ENCODE peak calls at places on chromosomes 16 and 17, in six cellular contexts. V is RPMI7951; Y is stimulated activated effector memory CD8-positive, alpha-beta T cell treated with anti-CD3 and anti-CD28 coated beads, Interleukin-12 subunit alpha, Interleukin-12 subunit beta, amount 100 ng/mL, for 72 hours; C is activated CD8-positive, alpha-beta memory T cell treated with anti-CD3 and anti-CD28 coated beads for 48 hours; R is foreskin fibroblast; E is HL-60. L is an unnamed sample.

GRCh38 chr17:42179911-42180410 is 981 bp downstream of the KCNH4 start:
- DNase-seq in C (no peak), R (no peak), V (peak), E (peak), Y (no peak), L (no peak)

GRCh38 chr17:38569701-38570512 is 35.8 kb downstream of the SRCIN1 start:
- DNase-seq in V (no peak), E (no peak), C (no peak), Y (no peak), R (no peak), L (no peak)

GRCh38 chr16:4409081-4409932 is 7.1 kb downstream of the CORO7 start:
- DNase-seq in Y (no peak), V (no peak), E (no peak), C (no peak), R (no peak), L (no peak)

GRCh38 chr16:88700636-88701482 is 5.3 kb downstream of the RNF166 start:
- DNase-seq in V (peak), C (peak), R (peak), E (peak), Y (peak), L (peak)

GRCh38 chr17:79113699-79114098 is 39.1 kb downstream of the ENGASE start:
- DNase-seq in V (no peak), E (no peak), Y (no peak), C (no peak), R (no peak), L (no peak)

GRCh38 chr17:79393358-79394038 is 217.4 kb downstream of the RBFOX3 start:
- DNase-seq in E (peak), C (peak), Y (peak), V (peak), R (peak), L (peak)

GRCh38 chr16:47037396-47037745 is 63.9 kb upstream of the DNAJA2 start:
- DNase-seq in R (no peak), C (no peak), E (peak), Y (no peak), V (peak), L (peak)

GRCh38 chr17:45298546-45299285 is 18.1 kb downstream of the MAP3K14 start:
- DNase-seq in Y (no peak), E (no peak), V (peak), C (no peak), R (no peak), L (no peak)

GRCh38 chr17:49969794-49970389 is 902 bp downstream of the DLX4 start:
- DNase-seq in E (no peak), Y (no peak), C (no peak), V (no peak), R (no peak), L (no peak)

GRCh38 chr17:78822552-78822951 is 18.1 kb downstream of the USP36 start:
- DNase-seq in R (peak), V (peak), C (no peak), E (no peak), Y (no peak), L (no peak)

GRCh38 chr17:9306086-9306485 is 269.5 kb downstream of the STX8 start:
- DNase-seq in E (no peak), C (no peak), R (no peak), V (no peak), Y (no peak), L (no peak)

GRCh38 chr17:13520899-13521572 is 80.7 kb downstream of the HS3ST3A1 start:
- DNase-seq in Y (no peak), R (peak), V (peak), E (no peak), C (no peak), L (no peak)

GRCh38 chr16:84513111-84514065 is 8.9 kb upstream of the MEAK7 start:
- DNase-seq in E (no peak), C (no peak), Y (no peak), R (no peak), V (peak), L (no peak)

GRCh38 chr16:48393843-48394703 is 8.9 kb upstream of the SIAH1 start:
- DNase-seq in R (peak), V (no peak), C (no peak), Y (no peak), E (no peak), L (no peak)

GRCh38 chr16:51888021-51888420 is 658.9 kb downstream of the TOX3 start:
- DNase-seq in V (peak), Y (no peak), R (peak), E (no peak), C (no peak), L (no peak)

GRCh38 chr16:68356919-68357286 is 46.1 kb downstream of the PRMT7 start:
- DNase-seq in Y (no peak), E (no peak), C (no peak), R (no peak), V (no peak), L (no peak)

GRCh38 chr17:42537156-42537805 is 1.2 kb downstream of the NAGLU start:
- DNase-seq in V (no peak), E (no peak), Y (no peak), R (no peak), C (no peak), L (no peak)

GRCh38 chr17:39365252-39365651 is 36.2 kb downstream of the FBXL20 start:
- DNase-seq in E (no peak), V (no peak), C (no peak), R (peak), Y (no peak), L (no peak)

GRCh38 chr17:16928406-16929280 is 43.3 kb downstream of the TNFRSF13B start:
- DNase-seq in C (no peak), R (no peak), E (no peak), V (no peak), Y (no peak), L (no peak)

GRCh38 chr16:89325861-89326471 is 108.5 kb downstream of the ZNF778 start:
- DNase-seq in E (peak), Y (no peak), C (no peak), R (peak), V (peak), L (no peak)

GRCh38 chr16:17359778-17360177 is 111.0 kb downstream of the XYLT1 start:
- DNase-seq in C (no peak), V (peak), E (peak), R (peak), Y (no peak), L (peak)

GRCh38 chr17:31803494-31804213 is 55.4 kb downstream of the COPRS start:
- DNase-seq in C (no peak), E (peak), Y (no peak), R (no peak), V (no peak), L (no peak)

L was measured in CD4-positive, alpha-beta T cell.